ENCODE peak calls at places on chromosomes 11 and 22, in seven cellular contexts. N, B, D, L, G, T and X are unnamed samples.

GRCh38 chr11:66011239-66011784 is 496 bp upstream of the CST6 start:
- DNase-seq in N (peak), B (no peak), D (no peak), L (peak), G (peak), T (peak), X (no peak)

GRCh38 chr11:120667281-120667680 is 155.7 kb downstream of the GRIK4 start:
- DNase-seq in N (no peak), B (peak), D (no peak), L (no peak), G (no peak), T (no peak), X (no peak)

GRCh38 chr22:48892571-48893287 is 934.9 kb downstream of the BRD1 start:
- DNase-seq in N (no peak), B (no peak), D (no peak), L (no peak), G (no peak), T (no peak), X (no peak)

GRCh38 chr22:30245181-30245984 is 1.2 kb downstream of the LIF start:
- DNase-seq in N (no peak), B (no peak), D (no peak), L (no peak), G (no peak), T (no peak), X (no peak)

GRCh38 chr11:74453373-74453975 is 13.9 kb downstream of the KCNE3 start:
- DNase-seq in N (peak), B (peak), D (peak), L (peak), G (peak), T (peak), X (peak)

GRCh38 chr22:45053094-45053493 is 43.3 kb upstream of the PHF21B start:
- DNase-seq in N (no peak), B (no peak), D (no peak), L (no peak), G (no peak), T (no peak), X (no peak)

GRCh38 chr22:35592418-35592967 is 24.6 kb downstream of the MB start:
- DNase-seq in N (no peak), B (no peak), D (no peak), L (no peak), G (no peak), T (no peak), X (no peak)

GRCh38 chr11:10688401-10688800 is 5.2 kb downstream of the IRAG1 start:
- DNase-seq in N (no peak), B (no peak), D (no peak), L (no peak), G (peak), T (no peak), X (no peak)

GRCh38 chr11:64021742-64022067 is 14.0 kb upstream of the FLRT1 start:
- DNase-seq in N (no peak), B (no peak), D (no peak), L (no peak), G (no peak), T (no peak), X (no peak)

GRCh38 chr22:48659393-48659792 is 1168.3 kb downstream of the BRD1 start:
- DNase-seq in N (no peak), B (no peak), D (no peak), L (no peak), G (no peak), T (no peak), X (no peak)

GRCh38 chr22:23548501-23549197 is 31.4 kb downstream of the IGLL1 start:
- DNase-seq in N (no peak), B (no peak), D (no peak), L (no peak), G (no peak), T (no peak), X (no peak)

GRCh38 chr11:64249563-64250405 is 1.5 kb upstream of the PLCB3 start:
- DNase-seq in N (no peak), B (no peak), D (no peak), L (no peak), G (no peak), T (no peak), X (no peak)

GRCh38 chr11:2534131-2534956 is 89.5 kb downstream of the KCNQ1 start:
- DNase-seq in N (no peak), B (no peak), D (no peak), L (no peak), G (no peak), T (no peak), X (no peak)

GRCh38 chr11:2531277-2531986 is 86.6 kb downstream of the KCNQ1 start:
- DNase-seq in N (peak), B (peak), D (peak), L (peak), G (peak), T (peak), X (peak)

GRCh38 chr11:2531987-2532703 is 87.3 kb downstream of the KCNQ1 start:
- DNase-seq in N (no peak), B (no peak), D (no peak), L (peak), G (no peak), T (no peak), X (no peak)

GRCh38 chr11:2533642-2534115 is 88.9 kb downstream of the KCNQ1 start:
- DNase-seq in N (peak), B (peak), D (no peak), L (peak), G (peak), T (peak), X (no peak)

GRCh38 chr11:2532704-2533641 is 88.2 kb downstream of the KCNQ1 start:
- DNase-seq in N (peak), B (peak), D (peak), L (peak), G (peak), T (peak), X (peak)
- H3K4me3 ChIP-seq in N (no peak), B (no peak), D (no peak), L (peak), G (no peak), T (peak), X (no peak)

DNA sequence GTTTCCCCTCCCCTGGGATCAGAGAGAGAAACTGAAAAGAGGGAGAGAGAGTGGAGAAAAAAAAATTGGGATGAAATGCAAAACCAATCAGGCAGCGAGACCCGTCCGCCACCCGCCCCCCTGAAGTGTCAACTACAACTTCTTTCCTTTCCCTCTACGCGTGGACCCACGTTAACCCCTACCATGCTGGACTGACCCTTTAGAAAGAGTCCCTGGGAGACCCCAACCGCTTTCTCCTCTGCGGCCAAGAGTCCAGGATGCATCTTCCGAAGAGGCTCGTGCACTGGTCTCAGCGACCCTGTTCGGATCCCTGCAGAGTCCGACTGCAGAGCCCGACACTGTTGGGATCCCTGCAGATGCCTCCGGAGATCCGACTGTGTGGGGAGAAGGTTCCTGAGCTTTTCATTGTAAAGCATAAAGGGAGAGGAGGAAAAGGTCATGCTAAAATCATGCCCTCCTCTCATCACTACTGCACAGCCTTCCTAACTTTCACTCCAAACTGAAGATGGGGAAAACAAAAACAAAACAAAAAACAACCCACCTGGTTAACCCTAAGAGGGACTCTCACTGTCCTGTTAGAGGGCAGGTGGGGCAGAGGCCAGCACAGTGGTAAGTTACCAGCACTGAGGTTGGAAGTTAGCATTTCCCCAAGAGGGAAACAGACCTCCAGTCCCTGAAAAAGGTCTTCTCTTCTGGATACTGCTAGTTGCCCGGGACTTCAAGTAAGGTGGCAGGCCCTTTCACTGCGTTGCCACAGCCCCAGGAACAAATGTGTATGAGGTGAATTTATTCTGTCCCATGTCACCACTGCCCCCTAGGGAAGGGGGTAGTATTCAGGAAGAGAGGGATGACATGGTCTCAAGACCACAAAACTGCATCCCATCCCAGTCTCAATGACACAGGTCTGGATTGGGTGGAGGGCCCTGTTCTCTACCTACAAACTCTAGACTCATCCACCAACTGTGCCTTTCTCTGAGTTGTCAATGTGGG is 578 bp upstream of the ADAMTS8 start:
- DNase-seq in N (no peak), B (no peak), D (no peak), L (no peak), G (no peak), T (no peak), X (no peak)
- H3K4me3 ChIP-seq in N (no peak), B (peak), D (no peak), L (peak), G (peak), T (no peak), X (no peak)

DNA sequence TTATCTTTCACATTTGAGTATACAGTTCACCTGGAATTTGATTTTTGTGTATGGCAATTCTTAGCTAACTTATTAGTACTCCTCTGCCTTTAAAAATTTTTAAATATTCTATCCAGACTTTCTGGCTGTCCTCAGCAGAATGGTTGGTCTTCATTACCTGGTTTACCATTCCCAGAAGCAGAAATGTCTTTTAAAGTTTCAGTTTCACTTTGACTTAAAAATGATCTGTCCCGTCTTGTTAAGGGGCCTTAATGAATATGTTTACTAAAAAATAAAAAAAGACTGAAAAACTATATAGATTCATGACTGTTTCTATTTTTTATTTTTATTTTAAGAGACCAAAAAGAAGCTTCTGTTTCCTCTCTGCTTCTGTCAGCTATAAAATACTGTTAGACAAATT is 70.5 kb upstream of the TNRC6B start:
- DNase-seq in N (no peak), B (no peak), D (no peak), L (no peak), G (no peak), T (peak), X (no peak)
- H3K4me3 ChIP-seq in N (no peak), B (peak), D (peak), L (peak), G (no peak), T (no peak), X (peak)

GRCh38 chr11:125957623-125958330 is 11.9 kb downstream of the VSIG10L2 start:
- DNase-seq in N (no peak), B (no peak), D (no peak), L (no peak), G (no peak), T (no peak), X (no peak)
- H3K4me3 ChIP-seq in N (no peak), B (no peak), D (no peak), L (no peak), G (no peak), T (peak), X (no peak)

GRCh38 chr11:78211565-78211964 is 22.8 kb downstream of the USP35 start:
- DNase-seq in N (no peak), B (no peak), D (no peak), L (no peak), G (no peak), T (no peak), X (no peak)
- H3K4me3 ChIP-seq in N (no peak), B (no peak), D (no peak), L (no peak), G (no peak), T (no peak), X (no peak)

GRCh38 chr22:37610480-37611148 is 2.0 kb downstream of the GGA1 start:
- DNase-seq in N (no peak), B (no peak), D (peak), L (peak), G (no peak), T (no peak), X (no peak)
- H3K4me3 ChIP-seq in N (no peak), B (no peak), D (peak), L (peak), G (no peak), T (no peak), X (no peak)

DNA sequence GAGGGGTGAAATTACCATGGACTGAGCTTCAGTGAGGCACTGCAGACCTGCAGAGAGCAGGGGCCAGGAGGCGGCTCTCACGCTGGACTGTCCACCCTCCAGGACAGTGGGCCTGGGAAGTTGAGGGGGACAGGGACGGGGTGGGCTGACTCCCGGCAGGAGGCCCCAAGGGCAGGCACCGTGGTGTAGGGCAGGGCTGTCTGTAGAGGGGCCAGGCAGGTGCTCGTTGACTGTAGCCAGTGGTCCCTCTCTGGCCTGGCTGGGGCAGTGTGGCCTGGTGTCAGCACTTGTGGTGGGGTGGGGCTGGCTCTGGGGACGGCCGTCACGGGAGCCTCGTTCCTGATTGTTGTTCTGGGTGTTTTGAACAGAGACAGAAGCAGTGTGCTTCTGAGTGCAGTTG is 46.4 kb downstream of the MUC6 start:
- DNase-seq in N (no peak), B (no peak), D (no peak), L (no peak), G (no peak), T (no peak), X (no peak)
- H3K4me3 ChIP-seq in N (no peak), B (no peak), D (no peak), L (no peak), G (no peak), T (no peak), X (no peak)

DNA sequence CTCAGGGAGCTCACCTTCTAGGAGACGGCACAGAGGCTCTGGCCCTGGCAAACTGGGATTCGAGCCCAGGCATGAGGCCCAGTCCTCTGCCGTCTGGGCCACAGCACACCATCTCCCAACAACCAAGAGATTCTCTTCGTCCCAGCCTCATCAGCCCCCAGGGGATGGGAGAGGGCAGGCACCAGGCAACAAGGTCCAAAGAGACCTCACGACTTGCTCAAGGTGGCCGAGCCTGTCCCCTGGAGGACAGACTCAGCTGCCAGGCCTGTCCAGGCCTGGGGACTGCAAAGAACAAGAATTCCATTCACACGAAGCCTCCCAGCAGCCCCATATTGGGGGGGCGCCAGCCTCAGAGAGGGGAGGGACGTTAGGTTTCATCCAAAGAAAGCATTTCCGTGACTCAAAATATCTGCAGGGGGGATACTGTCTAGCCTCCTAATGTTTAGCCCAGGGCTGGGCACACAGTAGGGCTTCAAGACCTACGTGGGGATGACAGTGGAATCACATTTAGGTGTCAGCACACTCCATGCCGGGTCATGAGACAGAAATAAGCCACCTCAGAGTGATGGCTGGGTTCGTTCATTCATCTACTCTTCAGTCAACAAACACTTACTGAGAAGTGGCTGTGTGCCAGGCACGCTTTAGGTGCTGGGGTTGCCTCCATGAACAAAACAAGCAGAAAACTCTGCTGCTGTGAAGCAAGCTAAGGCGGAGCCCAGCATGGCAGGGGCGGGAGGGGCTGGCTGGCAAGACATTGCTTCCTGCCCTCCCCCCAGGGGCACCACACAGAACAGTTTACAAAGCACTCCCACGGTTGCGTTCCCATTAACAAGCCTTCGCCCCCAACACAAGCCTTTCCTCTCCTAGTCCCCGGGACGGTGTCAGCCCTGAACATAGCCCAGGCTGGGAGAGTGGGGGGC is 1.2 kb downstream of the CARNS1 start:
- DNase-seq in N (peak), B (no peak), D (no peak), L (peak), G (no peak), T (no peak), X (peak)
- H3K4me3 ChIP-seq in N (no peak), B (no peak), D (no peak), L (no peak), G (no peak), T (no peak), X (peak)

DNA sequence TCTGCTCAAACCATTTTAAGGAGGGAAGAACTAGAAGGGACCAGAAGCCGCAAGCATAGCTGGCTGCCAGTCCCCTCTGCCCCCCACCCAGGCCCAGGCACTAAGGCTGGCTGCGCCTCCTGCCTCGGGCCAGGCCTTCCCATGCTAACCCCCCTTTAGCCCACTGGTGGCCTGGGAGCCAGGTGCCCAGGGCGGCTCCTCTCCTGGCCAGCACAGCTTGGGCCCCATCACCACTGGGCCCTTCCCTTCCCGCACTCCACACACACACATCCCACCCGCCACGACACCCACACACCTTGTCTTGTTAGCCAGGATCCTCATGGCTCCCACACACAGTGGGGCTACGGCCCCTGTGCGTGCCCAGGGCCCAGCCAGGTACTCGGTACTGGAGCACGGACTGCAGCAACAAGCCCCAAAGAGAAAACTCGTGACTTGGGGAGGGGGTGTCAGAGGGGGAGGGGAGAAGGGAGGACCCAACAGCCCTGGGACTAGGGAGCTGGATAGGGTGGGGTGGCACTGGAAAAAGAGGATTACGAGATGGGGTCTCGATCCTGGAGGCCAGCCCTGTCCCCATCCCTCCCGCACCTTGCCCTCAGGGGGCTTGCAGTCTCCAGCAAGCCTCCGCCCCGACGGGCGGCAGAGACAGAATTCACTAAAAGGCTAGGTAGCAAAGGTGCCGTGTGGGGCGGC is 16.0 kb downstream of the BCL9L start:
- DNase-seq in N (no peak), B (no peak), D (no peak), L (no peak), G (no peak), T (no peak), X (no peak)
- H3K4me3 ChIP-seq in N (peak), B (peak), D (no peak), L (peak), G (peak), T (peak), X (no peak)

GRCh38 chr11:77068461-77069335 is 1.9 kb downstream of the CAPN5 start:
- DNase-seq in N (no peak), B (no peak), D (no peak), L (no peak), G (no peak), T (no peak), X (no peak)
- H3K4me3 ChIP-seq in N (no peak), B (no peak), D (no peak), L (no peak), G (no peak), T (no peak), X (no peak)